ENCODE peak calls at places on chromosomes 1 and 21, in four cellular contexts. A is T-helper 17 cell, S is progenitor cell of endocrine pancreas, Q is BE2C. U is an unnamed sample.

GRCh38 chr1:150516050-150516591 is 569 bp downstream of the FALEC start:
- DNase-seq in A (no peak), S (no peak), Q (no peak), U (no peak)

GRCh38 chr1:20711285-20712209 is 6.3 kb downstream of the KIF17 start:
- DNase-seq in A (no peak), S (no peak), Q (peak; percentile 62), U (no peak)

GRCh38 chr1:5973771-5974170 is 18.5 kb downstream of the NPHP4 start:
- DNase-seq in A (no peak), S (no peak), Q (peak; percentile 31), U (peak; percentile 14)

GRCh38 chr1:96845464-96845863 is 123.9 kb downstream of the PTBP2 start:
- DNase-seq in A (no peak), S (no peak), Q (peak; percentile 54), U (no peak)

GRCh38 chr1:6859415-6860343 is 74.4 kb downstream of the CAMTA1 start:
- DNase-seq in A (no peak), S (no peak), Q (no peak), U (peak; percentile 72)

GRCh38 chr1:230463760-230464159 is 37.6 kb upstream of the PGBD5 start:
- DNase-seq in A (no peak), S (no peak), Q (no peak), U (no peak)

GRCh38 chr1:160416369-160416768 is 16.0 kb downstream of the VANGL2 start:
- DNase-seq in A (no peak), S (no peak), Q (peak; percentile 65), U (peak; percentile 20)

GRCh38 chr1:234125283-234125682 is 220.8 kb downstream of the SLC35F3 start:
- DNase-seq in A (no peak), S (peak; percentile 52), Q (peak; percentile 68), U (peak; percentile 45)

GRCh38 chr1:121558514-121558913 is 373.7 kb downstream of the SRGAP2C start:
- DNase-seq in A (no peak), S (no peak), Q (no peak), U (no peak)

GRCh38 chr1:46520063-46520911 is 30.7 kb downstream of the DMBX1 start:
- DNase-seq in A (no peak), S (no peak), Q (no peak), U (no peak)

GRCh38 chr1:7960867-7961198 is 678 bp upstream of the PARK7 start:
- DNase-seq in A (no peak), S (no peak), Q (no peak), U (no peak)

GRCh38 chr1:227583354-227583753 is 20.0 kb downstream of the ZNF678 start:
- DNase-seq in A (no peak), S (no peak), Q (no peak), U (no peak)

GRCh38 chr1:232108598-232108997 is 482.0 kb downstream of the DISC1 start:
- DNase-seq in A (no peak), S (no peak), Q (no peak), U (no peak)

GRCh38 chr21:33816148-33816547 is 99.5 kb downstream of the ATP5PO start:
- DNase-seq in A (no peak), S (no peak), Q (no peak), U (no peak)

GRCh38 chr21:20877976-20878375 is 120.2 kb upstream of the NCAM2 start:
- DNase-seq in A (no peak), S (no peak), Q (no peak), U (no peak)